ENCODE peak calls at places on chromosomes 5 and 9, in seven cellular contexts. L is NCI-H1930, C is LHCN-M2, M is psoas muscle, R is T-helper 1 cell, U is lung microvascular endothelial cell, B is SK-MEL-5. D is an unnamed sample.
A peak's percentile ranks its signal among the peaks of the same experiment; 100 is the strongest.

GRCh38 chr5:51034501-51034900 is 348.7 kb upstream of the ISL1 start:
- DNase-seq in L (no peak), C (no peak), M (no peak), R (no peak), U (no peak), B (no peak), D (no peak)

GRCh38 chr5:94928891-94929290 is 310.4 kb downstream of the SLF1 start:
- DNase-seq in L (no peak), C (no peak), M (no peak), R (no peak), U (no peak), B (no peak), D (no peak)

GRCh38 chr5:159451197-159452052 is 121.1 kb upstream of the IL12B start:
- DNase-seq in L (no peak), C (peak; percentile 91), M (no peak), R (no peak), U (no peak), B (no peak), D (no peak)

GRCh38 chr5:143986567-143987242 is 174.7 kb downstream of the HMHB1 start:
- DNase-seq in L (no peak), C (peak; percentile 50), M (no peak), R (no peak), U (no peak), B (no peak), D (no peak)

GRCh38 chr9:95048225-95049087 is 269.1 kb downstream of the FANCC start:
- DNase-seq in L (no peak), C (peak; percentile 51), M (peak; percentile 78), R (peak; percentile 37), U (peak; percentile 59), B (peak; percentile 43), D (no peak)

GRCh38 chr5:88389248-88390006 is 120.8 kb upstream of the TMEM161B start:
- DNase-seq in L (no peak), C (no peak), M (no peak), R (no peak), U (no peak), B (no peak), D (no peak)

GRCh38 chr5:53438486-53439472 is 41.6 kb upstream of the FST start:
- DNase-seq in L (no peak), C (peak; percentile 61), M (no peak), R (no peak), U (no peak), B (no peak), D (no peak)

GRCh38 chr9:81575976-81576375 is 113.4 kb downstream of the TLE1 start:
- DNase-seq in L (no peak), C (peak; percentile 28), M (no peak), R (no peak), U (no peak), B (no peak), D (no peak)

GRCh38 chr5:61449756-61450155 is 117.7 kb downstream of the ZSWIM6 start:
- DNase-seq in L (no peak), C (no peak), M (no peak), R (no peak), U (no peak), B (no peak), D (no peak)

GRCh38 chr9:68851657-68852056 is 146.6 kb downstream of the PIP5K1B start:
- DNase-seq in L (no peak), C (peak; percentile 20), M (no peak), R (no peak), U (no peak), B (peak; percentile 20), D (no peak)

GRCh38 chr9:17905356-17906203 is 326.7 kb downstream of the SH3GL2 start:
- DNase-seq in L (no peak), C (no peak), M (no peak), R (no peak), U (no peak), B (no peak), D (no peak)

GRCh38 chr9:136345281-136346156 is 18.0 kb downstream of the DNLZ start:
- DNase-seq in L (peak; percentile 13), C (peak; percentile 34), M (peak; percentile 75), R (no peak), U (peak; percentile 69), B (peak; percentile 91), D (no peak)

GRCh38 chr5:142720561-142721275 is 34.8 kb upstream of the FGF1 start:
- DNase-seq in L (no peak), C (peak; percentile 61), M (no peak), R (no peak), U (no peak), B (no peak), D (no peak)

GRCh38 chr9:85430659-85431370 is 310.9 kb downstream of the AGTPBP1 start:
- DNase-seq in L (no peak), C (no peak), M (no peak), R (no peak), U (no peak), B (no peak), D (no peak)

GRCh38 chr5:174303035-174303434 is 257.5 kb downstream of the NSG2 start:
- DNase-seq in L (no peak), C (no peak), M (no peak), R (no peak), U (no peak), B (no peak), D (no peak)

GRCh38 chr5:54717870-54718269 is 200.3 kb downstream of the SNX18 start:
- DNase-seq in L (no peak), C (no peak), M (no peak), R (no peak), U (no peak), B (no peak), D (no peak)

GRCh38 chr9:27361401-27361953 is 64.5 kb upstream of the EQTN start:
- DNase-seq in L (no peak), C (no peak), M (no peak), R (no peak), U (no peak), B (no peak), D (no peak)

GRCh38 chr5:73125289-73125688 is 4.9 kb downstream of the TMEM171 start:
- DNase-seq in L (no peak), C (no peak), M (no peak), R (no peak), U (no peak), B (no peak), D (no peak)